ENCODE peak calls at places on chromosomes 6 and 20, in four cellular contexts. O is HepG2, W is K562, U is GM12878. S is an unnamed sample.

GRCh38 chr6:12718025-12718424 is 1.5 kb downstream of the PHACTR1 start:
- DNase-seq in O (peak; percentile 31), W (no peak), U (no peak), S (no peak)

GRCh38 chr6:158170656-158171081 is 2.5 kb downstream of the GTF2H5 start:
- DNase-seq in O (peak; percentile 78), W (no peak), U (no peak), S (no peak)

GRCh38 chr20:50304501-50304856 is 113.8 kb downstream of the CEBPB start:
- DNase-seq in O (no peak), W (no peak), U (no peak), S (no peak)

GRCh38 chr6:88662653-88663174 is 300.7 kb downstream of the RNGTT start:
- DNase-seq in O (no peak), W (no peak), U (peak; percentile 63), S (no peak)

GRCh38 chr20:57837208-57838035 is 127.6 kb upstream of the PMEPA1 start:
- DNase-seq in O (no peak), W (no peak), U (no peak), S (no peak)

GRCh38 chr6:34338811-34339210 is 53.7 kb downstream of the NUDT3 start:
- DNase-seq in O (no peak), W (no peak), U (no peak), S (no peak)

GRCh38 chr6:63307581-63308246 is 12.1 kb downstream of the LGSN start:
- DNase-seq in O (peak; percentile 72), W (no peak), U (peak; percentile 13), S (no peak)

GRCh38 chr6:36863670-36864540 is 10.7 kb downstream of the PPIL1 start:
- DNase-seq in O (no peak), W (no peak), U (no peak), S (no peak)

GRCh38 chr6:15953152-15953880 is 175.6 kb upstream of the MYLIP start:
- DNase-seq in O (no peak), W (no peak), U (no peak), S (no peak)

GRCh38 chr6:24394061-24394460 is 8.7 kb upstream of the MRS2 start:
- DNase-seq in O (no peak), W (no peak), U (no peak), S (no peak)

GRCh38 chr6:38269773-38270172 is 370.0 kb downstream of the BTBD9 start:
- DNase-seq in O (no peak), W (no peak), U (no peak), S (no peak)

GRCh38 chr6:38271081-38271480 is 368.6 kb downstream of the BTBD9 start:
- DNase-seq in O (no peak), W (no peak), U (no peak), S (no peak)

GRCh38 chr6:38270367-38270766 is 369.4 kb downstream of the BTBD9 start:
- DNase-seq in O (no peak), W (no peak), U (no peak), S (no peak)

GRCh38 chr6:38272222-38272621 is 367.5 kb downstream of the BTBD9 start:
- DNase-seq in O (no peak), W (no peak), U (no peak), S (no peak)

DNA sequence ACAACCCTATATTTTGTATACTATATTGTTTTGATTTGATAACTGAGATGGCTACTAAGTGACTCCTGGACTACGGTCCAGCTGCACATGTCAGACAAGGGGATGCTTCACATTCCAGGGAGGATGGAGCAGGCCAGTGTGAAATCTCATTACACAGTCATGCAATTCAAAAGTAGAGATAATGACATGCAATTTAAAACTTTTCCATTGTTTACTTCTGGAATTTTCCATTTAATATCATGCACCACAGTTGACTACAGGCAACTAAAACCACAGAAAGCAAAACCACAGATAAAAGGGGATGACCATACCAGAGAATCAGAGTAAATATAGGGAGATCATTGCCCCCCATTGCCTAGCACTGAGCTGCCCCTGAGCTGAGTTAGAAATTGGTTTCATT is 366.4 kb downstream of the BTBD9 start:
- DNase-seq in O (no peak), W (no peak), U (no peak), S (no peak)
- TF ChIP-seq HDAC6 in O (no peak), W (no peak), U (no peak), S (no peak)

GRCh38 chr6:31083742-31084354 is 28.5 kb downstream of the C6orf15 start:
- DNase-seq in O (peak; percentile 34), W (peak; percentile 70), U (no peak), S (peak; percentile 54)
- TF ChIP-seq HDAC6 in O (no peak), W (no peak), U (no peak), S (no peak)

GRCh38 chr20:25538838-25539665 is 46.3 kb downstream of the NINL start:
- DNase-seq in O (peak; percentile 91), W (no peak), U (no peak), S (no peak)

GRCh38 chr20:25539742-25540201 is 45.6 kb downstream of the NINL start:
- DNase-seq in O (no peak), W (no peak), U (no peak), S (no peak)

GRCh38 chr20:25540273-25540672 is 45.1 kb downstream of the NINL start:
- DNase-seq in O (no peak), W (no peak), U (no peak), S (no peak)

GRCh38 chr20:25543068-25543467 is 42.3 kb downstream of the NINL start:
- DNase-seq in O (peak; percentile 33), W (no peak), U (no peak), S (no peak)

DNA sequence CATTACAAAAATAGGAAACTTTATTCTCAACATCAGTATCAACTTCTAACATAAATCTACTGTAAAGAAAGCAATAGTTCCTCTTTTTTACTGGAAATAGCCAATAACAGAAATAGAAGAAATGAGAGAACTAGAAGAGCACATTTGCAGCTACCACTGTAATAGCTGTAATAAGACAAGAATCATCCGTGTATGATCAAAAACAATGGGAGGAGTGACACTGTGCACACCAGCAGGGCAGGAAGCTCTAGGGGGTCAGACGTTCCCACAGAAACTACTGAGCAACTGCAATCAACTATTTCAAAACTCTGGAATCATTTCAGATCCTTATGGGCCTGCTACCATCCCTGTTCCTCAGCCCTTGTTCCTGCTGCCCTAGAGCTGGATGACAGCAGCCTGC is 43.7 kb downstream of the NINL start:
- DNase-seq in O (no peak), W (no peak), U (no peak), S (no peak)
- TF ChIP-seq HDAC6 in O (no peak), W (no peak), U (no peak), S (no peak)

DNA sequence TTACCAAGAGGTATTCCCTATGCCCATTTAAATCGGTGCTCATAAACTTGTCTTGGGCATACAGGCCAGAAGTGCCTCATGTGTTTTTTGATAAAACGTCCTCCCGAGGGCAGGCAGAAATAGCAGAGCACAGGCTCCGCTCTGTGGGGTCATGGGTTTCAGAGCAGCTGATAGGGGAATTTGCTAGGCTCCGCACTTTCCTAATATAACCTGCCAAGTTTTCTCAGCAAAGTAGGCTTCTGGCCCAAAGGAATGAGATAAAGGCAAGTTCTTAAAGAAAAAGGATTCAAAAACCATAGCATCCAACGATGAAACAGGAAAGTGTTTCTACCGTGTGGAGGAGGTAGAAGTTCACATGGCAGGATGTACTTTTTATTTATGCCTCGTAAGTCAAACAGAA is 69.8 kb upstream of the RALGAPA2 start:
- DNase-seq in O (no peak), W (no peak), U (no peak), S (no peak)
- TF ChIP-seq HDAC6 in O (no peak), W (no peak), U (no peak), S (no peak)

GRCh38 chr6:159865226-159865920 is 25.4 kb upstream of the MAS1 start:
- DNase-seq in O (no peak), W (no peak), U (no peak), S (no peak)

GRCh38 chr6:159858259-159858658 is 32.5 kb upstream of the MAS1 start:
- DNase-seq in O (no peak), W (no peak), U (no peak), S (no peak)

GRCh38 chr6:159866286-159867247 is 24.2 kb upstream of the MAS1 start:
- DNase-seq in O (no peak), W (no peak), U (no peak), S (no peak)

GRCh38 chr6:159862103-159862502 is 28.7 kb upstream of the MAS1 start:
- DNase-seq in O (no peak), W (no peak), U (no peak), S (no peak)
- TF ChIP-seq HDAC6 in O (no peak), W (no peak), U (no peak), S (no peak)

GRCh38 chr20:33310327-33310899 is 27.4 kb downstream of the BPIFB1 start:
- DNase-seq in O (peak; percentile 43), W (no peak), U (no peak), S (no peak)
- TF ChIP-seq HDAC6 in O (no peak), W (no peak), U (no peak), S (no peak)

S was measured in H1.